ENCODE peak calls at places on chromosomes 2 and 18, in ten cellular contexts. I is OCI-LY7, A is GM12865, R is psoas muscle, Z is HFFc6, F is endodermal cell, H is BJ, B is progenitor cell of endocrine pancreas, S is WERI-Rb-1, G is ascending aorta. Q is an unnamed sample.

GRCh38 chr18:48542513-48543181 is 3.8 kb downstream of the CTIF start:
- DNase-seq in I (no peak), A (no peak), R (no peak), Z (no peak), F (peak), H (no peak), B (no peak), S (no peak), G (no peak), Q (peak)

GRCh38 chr2:224849264-224849663 is 133.1 kb upstream of the CCDC195 start:
- DNase-seq in I (no peak), A (no peak), R (no peak), Z (no peak), F (no peak), H (no peak), B (no peak), S (no peak), G (no peak), Q (no peak)

GRCh38 chr2:233433794-233434193 is 79.5 kb downstream of the DGKD start:
- DNase-seq in I (no peak), A (no peak), R (no peak), Z (no peak), F (no peak), H (no peak), B (no peak), S (no peak), G (no peak), Q (no peak)

GRCh38 chr18:31720867-31721266 is 36.5 kb upstream of the B4GALT6 start:
- DNase-seq in I (no peak), A (no peak), R (no peak), Z (no peak), F (no peak), H (no peak), B (no peak), S (no peak), G (no peak), Q (no peak)

GRCh38 chr2:239502430-239503221 is 101.8 kb upstream of the HDAC4 start:
- DNase-seq in I (no peak), A (no peak), R (peak), Z (no peak), F (no peak), H (no peak), B (no peak), S (no peak), G (no peak), Q (no peak)

GRCh38 chr2:182047544-182047943 is 61.9 kb downstream of the PPP1R1C start:
- DNase-seq in I (no peak), A (no peak), R (no peak), Z (no peak), F (no peak), H (no peak), B (no peak), S (no peak), G (no peak), Q (no peak)

GRCh38 chr2:238445409-238446190 is 18.9 kb downstream of the ASB1 start:
- DNase-seq in I (no peak), A (no peak), R (no peak), Z (no peak), F (no peak), H (no peak), B (no peak), S (no peak), G (no peak), Q (no peak)

GRCh38 chr18:11179959-11180519 is 30.7 kb upstream of the PIEZO2 start:
- DNase-seq in I (no peak), A (no peak), R (no peak), Z (no peak), F (no peak), H (no peak), B (no peak), S (no peak), G (no peak), Q (peak)

GRCh38 chr2:216371756-216372702 is at the start of gene MARCHF4:
- DNase-seq in I (no peak), A (no peak), R (peak), Z (peak), F (peak), H (peak), B (peak), S (peak), G (no peak), Q (peak)

GRCh38 chr2:70043252-70043875 is 43.9 kb upstream of the PCBP1 start:
- DNase-seq in I (no peak), A (peak), R (no peak), Z (no peak), F (no peak), H (no peak), B (no peak), S (no peak), G (no peak), Q (no peak)

GRCh38 chr18:80033181-80034067 is 810 bp upstream of the RBFA start:
- DNase-seq in I (no peak), A (no peak), R (no peak), Z (peak), F (no peak), H (no peak), B (no peak), S (no peak), G (peak), Q (peak)

GRCh38 chr2:120589782-120590608 is 145.7 kb upstream of the GLI2 start:
- DNase-seq in I (no peak), A (no peak), R (no peak), Z (peak), F (no peak), H (peak), B (no peak), S (no peak), G (no peak), Q (no peak)

GRCh38 chr2:152465541-152465940 is 130.6 kb downstream of the FMNL2 start:
- DNase-seq in I (no peak), A (no peak), R (no peak), Z (no peak), F (no peak), H (no peak), B (no peak), S (peak), G (no peak), Q (peak)

GRCh38 chr18:50194623-50195532 is at the start of gene MYO5B:
- DNase-seq in I (peak), A (peak), R (peak), Z (no peak), F (peak), H (no peak), B (peak), S (peak), G (no peak), Q (peak)

GRCh38 chr2:28568533-28568932 is 72.7 kb downstream of the PLB1 start:
- DNase-seq in I (no peak), A (no peak), R (no peak), Z (no peak), F (no peak), H (no peak), B (no peak), S (no peak), G (no peak), Q (no peak)

GRCh38 chr2:113032737-113033136 is 19.9 kb downstream of the IL36B start:
- DNase-seq in I (no peak), A (no peak), R (no peak), Z (no peak), F (no peak), H (no peak), B (no peak), S (no peak), G (no peak), Q (no peak)

GRCh38 chr2:233925402-233925801 is 8.2 kb downstream of the TRPM8 start:
- DNase-seq in I (no peak), A (no peak), R (no peak), Z (no peak), F (no peak), H (no peak), B (no peak), S (no peak), G (no peak), Q (no peak)

GRCh38 chr2:96391153-96391827 is 55.7 kb downstream of the NCAPH start:
- DNase-seq in I (no peak), A (no peak), R (no peak), Z (no peak), F (no peak), H (no peak), B (no peak), S (no peak), G (no peak), Q (no peak)

GRCh38 chr2:182852090-182852489 is 14.3 kb downstream of the FRZB start:
- DNase-seq in I (no peak), A (no peak), R (peak), Z (no peak), F (no peak), H (no peak), B (no peak), S (no peak), G (no peak), Q (no peak)

GRCh38 chr2:234241656-234242445 is 191.3 kb downstream of the SPP2 start:
- DNase-seq in I (no peak), A (no peak), R (no peak), Z (peak), F (no peak), H (peak), B (no peak), S (no peak), G (no peak), Q (peak)

GRCh38 chr2:203814661-203815540 is 52.7 kb upstream of the CTLA4 start:
- DNase-seq in I (peak), A (peak), R (peak), Z (peak), F (peak), H (no peak), B (peak), S (peak), G (peak), Q (peak)

GRCh38 chr2:126761981-126762878 is 106.3 kb downstream of the GYPC start:
- DNase-seq in I (no peak), A (peak), R (no peak), Z (no peak), F (peak), H (no peak), B (no peak), S (no peak), G (no peak), Q (no peak)

GRCh38 chr18:7566587-7567486 is at the start of gene PTPRM:
- DNase-seq in I (no peak), A (peak), R (peak), Z (peak), F (peak), H (no peak), B (peak), S (peak), G (peak), Q (peak)

GRCh38 chr2:126886201-126886905 is 12.3 kb upstream of the TEX51 start:
- DNase-seq in I (peak), A (peak), R (peak), Z (peak), F (peak), H (no peak), B (peak), S (no peak), G (no peak), Q (peak)

GRCh38 chr2:234444888-234445287 is 52.0 kb downstream of the ARL4C start:
- DNase-seq in I (peak), A (peak), R (no peak), Z (peak), F (peak), H (peak), B (no peak), S (no peak), G (no peak), Q (no peak)

GRCh38 chr2:202378001-202378400 is 1.9 kb downstream of the BMPR2 start:
- DNase-seq in I (no peak), A (no peak), R (no peak), Z (no peak), F (no peak), H (no peak), B (no peak), S (no peak), G (no peak), Q (no peak)

GRCh38 chr2:168565112-168565511 is 109.0 kb downstream of the CERS6 start:
- DNase-seq in I (no peak), A (no peak), R (no peak), Z (peak), F (no peak), H (no peak), B (no peak), S (no peak), G (no peak), Q (no peak)

GRCh38 chr2:135299165-135299564 is 231.9 kb downstream of the ZRANB3 start:
- DNase-seq in I (no peak), A (no peak), R (no peak), Z (no peak), F (no peak), H (no peak), B (no peak), S (no peak), G (no peak), Q (peak)

GRCh38 chr2:202185816-202186221 is 52.6 kb downstream of the SUMO1 start:
- DNase-seq in I (no peak), A (no peak), R (no peak), Z (peak), F (no peak), H (peak), B (no peak), S (no peak), G (no peak), Q (no peak)

Q was measured in ELF-1.